ENCODE peak calls at places on chromosomes 1 and 21, in eight cellular contexts. One of them, this sample, is unnamed.
A peak's percentile ranks its signal among the peaks of the same experiment; 100 is the strongest.

GRCh38 chr1:41558761-41559171 is 74.3 kb upstream of the EDN2 start:
- DNase-seq in tibial artery: no peak
- DNase-seq in GM20000: no peak
- DNase-seq in GM13976: no peak
- DNase-seq in uterus: no peak
- DNase-seq in AG04450: no peak
- DNase-seq in neural crest cell: no peak
- DNase-seq in right atrium auricular region: no peak
- DNase-seq in this sample: no peak

GRCh38 chr1:55575571-55576279 is 360.6 kb upstream of the USP24 start:
- DNase-seq in tibial artery: peak; percentile 79
- DNase-seq in GM20000: no peak
- DNase-seq in GM13976: no peak
- DNase-seq in uterus: peak; percentile 68
- DNase-seq in AG04450: no peak
- DNase-seq in neural crest cell: no peak
- DNase-seq in right atrium auricular region: no peak
- DNase-seq in this sample: no peak

GRCh38 chr1:166903232-166903631 is 27.2 kb upstream of the TADA1 start:
- DNase-seq in tibial artery: no peak
- DNase-seq in GM20000: no peak
- DNase-seq in GM13976: no peak
- DNase-seq in uterus: no peak
- DNase-seq in AG04450: no peak
- DNase-seq in neural crest cell: no peak
- DNase-seq in right atrium auricular region: no peak
- DNase-seq in this sample: no peak

GRCh38 chr21:41894922-41895557 is 15.9 kb upstream of the PRDM15 start:
- DNase-seq in tibial artery: no peak
- DNase-seq in GM20000: no peak
- DNase-seq in GM13976: no peak
- DNase-seq in uterus: no peak
- DNase-seq in AG04450: peak; percentile 56
- DNase-seq in neural crest cell: no peak
- DNase-seq in right atrium auricular region: no peak
- DNase-seq in this sample: no peak

GRCh38 chr21:26124421-26124833 is 46.1 kb downstream of the APP start:
- DNase-seq in tibial artery: no peak
- DNase-seq in GM20000: no peak
- DNase-seq in GM13976: no peak
- DNase-seq in uterus: no peak
- DNase-seq in AG04450: no peak
- DNase-seq in neural crest cell: no peak
- DNase-seq in right atrium auricular region: no peak
- DNase-seq in this sample: no peak

GRCh38 chr1:162913345-162913744 is 52.4 kb upstream of the CCDC190 start:
- DNase-seq in tibial artery: no peak
- DNase-seq in GM20000: no peak
- DNase-seq in GM13976: no peak
- DNase-seq in uterus: no peak
- DNase-seq in AG04450: no peak
- DNase-seq in neural crest cell: no peak
- DNase-seq in right atrium auricular region: no peak
- DNase-seq in this sample: no peak

GRCh38 chr1:228207381-228207810 is 448 bp upstream of the OBSCN start:
- DNase-seq in tibial artery: no peak
- DNase-seq in GM20000: no peak
- DNase-seq in GM13976: peak; percentile 12
- DNase-seq in uterus: no peak
- DNase-seq in AG04450: no peak
- DNase-seq in neural crest cell: no peak
- DNase-seq in right atrium auricular region: peak; percentile 46
- DNase-seq in this sample: no peak

GRCh38 chr1:9728451-9729295 is 77.1 kb downstream of the PIK3CD start:
- DNase-seq in tibial artery: no peak
- DNase-seq in GM20000: no peak
- DNase-seq in GM13976: no peak
- DNase-seq in uterus: no peak
- DNase-seq in AG04450: no peak
- DNase-seq in neural crest cell: no peak
- DNase-seq in right atrium auricular region: no peak
- DNase-seq in this sample: no peak

GRCh38 chr1:209576798-209577197 is 6.7 kb upstream of the CAMK1G start:
- DNase-seq in tibial artery: peak; percentile 73
- DNase-seq in GM20000: peak; percentile 83
- DNase-seq in GM13976: peak; percentile 76
- DNase-seq in uterus: peak; percentile 60
- DNase-seq in AG04450: peak; percentile 39
- DNase-seq in neural crest cell: peak; percentile 87
- DNase-seq in right atrium auricular region: peak; percentile 77
- DNase-seq in this sample: peak; percentile 83

GRCh38 chr21:38170283-38170682 is 86.5 kb upstream of the KCNJ15 start:
- DNase-seq in tibial artery: peak; percentile 29
- DNase-seq in GM20000: peak; percentile 21
- DNase-seq in GM13976: no peak
- DNase-seq in uterus: no peak
- DNase-seq in AG04450: no peak
- DNase-seq in neural crest cell: no peak
- DNase-seq in right atrium auricular region: no peak
- DNase-seq in this sample: no peak

GRCh38 chr1:2459757-2460156 is 16.3 kb upstream of the PLCH2 start:
- DNase-seq in tibial artery: no peak
- DNase-seq in GM20000: no peak
- DNase-seq in GM13976: no peak
- DNase-seq in uterus: no peak
- DNase-seq in AG04450: peak; percentile 2
- DNase-seq in neural crest cell: no peak
- DNase-seq in right atrium auricular region: no peak
- DNase-seq in this sample: peak; percentile 76

GRCh38 chr21:19328954-19329353 is 925.4 kb upstream of the TMPRSS15 start:
- DNase-seq in tibial artery: no peak
- DNase-seq in GM20000: no peak
- DNase-seq in GM13976: no peak
- DNase-seq in uterus: no peak
- DNase-seq in AG04450: no peak
- DNase-seq in neural crest cell: no peak
- DNase-seq in right atrium auricular region: no peak
- DNase-seq in this sample: no peak

GRCh38 chr1:161367684-161368398 is at the start of gene CFAP126:
- DNase-seq in tibial artery: peak; percentile 63
- DNase-seq in GM20000: peak; percentile 81
- DNase-seq in GM13976: peak; percentile 84
- DNase-seq in uterus: no peak
- DNase-seq in AG04450: no peak
- DNase-seq in neural crest cell: peak; percentile 19
- DNase-seq in right atrium auricular region: peak; percentile 79
- DNase-seq in this sample: peak; percentile 65

GRCh38 chr1:157992813-157993178 is 649 bp upstream of the KIRREL1 start:
- DNase-seq in tibial artery: no peak
- DNase-seq in GM20000: no peak
- DNase-seq in GM13976: no peak
- DNase-seq in uterus: peak; percentile 53
- DNase-seq in AG04450: no peak
- DNase-seq in neural crest cell: no peak
- DNase-seq in right atrium auricular region: no peak
- DNase-seq in this sample: no peak

GRCh38 chr1:58739851-58740466 is 40.1 kb upstream of the MYSM1 start:
- DNase-seq in tibial artery: no peak
- DNase-seq in GM20000: peak; percentile 61
- DNase-seq in GM13976: peak; percentile 69
- DNase-seq in uterus: no peak
- DNase-seq in AG04450: no peak
- DNase-seq in neural crest cell: peak; percentile 23
- DNase-seq in right atrium auricular region: no peak
- DNase-seq in this sample: no peak

GRCh38 chr1:4025752-4026151 is 125.7 kb upstream of the C1orf174 start:
- DNase-seq in tibial artery: no peak
- DNase-seq in GM20000: no peak
- DNase-seq in GM13976: no peak
- DNase-seq in uterus: no peak
- DNase-seq in AG04450: no peak
- DNase-seq in neural crest cell: no peak
- DNase-seq in right atrium auricular region: no peak
- DNase-seq in this sample: no peak

GRCh38 chr1:245771521-245772281 is 616.9 kb downstream of the KIF26B start:
- DNase-seq in tibial artery: no peak
- DNase-seq in GM20000: no peak
- DNase-seq in GM13976: no peak
- DNase-seq in uterus: no peak
- DNase-seq in AG04450: peak; percentile 82
- DNase-seq in neural crest cell: no peak
- DNase-seq in right atrium auricular region: no peak
- DNase-seq in this sample: no peak

GRCh38 chr21:37087188-37087587 is 14.1 kb downstream of the TTC3 start:
- DNase-seq in tibial artery: no peak
- DNase-seq in GM20000: no peak
- DNase-seq in GM13976: no peak
- DNase-seq in uterus: no peak
- DNase-seq in AG04450: no peak
- DNase-seq in neural crest cell: no peak
- DNase-seq in right atrium auricular region: no peak
- DNase-seq in this sample: no peak

GRCh38 chr1:223462866-223463404 is 69.7 kb downstream of the CCDC185 start:
- DNase-seq in tibial artery: no peak
- DNase-seq in GM20000: no peak
- DNase-seq in GM13976: no peak
- DNase-seq in uterus: no peak
- DNase-seq in AG04450: no peak
- DNase-seq in neural crest cell: no peak
- DNase-seq in right atrium auricular region: no peak
- DNase-seq in this sample: no peak

GRCh38 chr1:81809808-81810207 is 9.1 kb downstream of the ADGRL2 start:
- DNase-seq in tibial artery: no peak
- DNase-seq in GM20000: no peak
- DNase-seq in GM13976: no peak
- DNase-seq in uterus: no peak
- DNase-seq in AG04450: no peak
- DNase-seq in neural crest cell: no peak
- DNase-seq in right atrium auricular region: no peak
- DNase-seq in this sample: no peak

GRCh38 chr21:40797881-40798280 is 49.1 kb downstream of the DSCAM start:
- DNase-seq in tibial artery: no peak
- DNase-seq in GM20000: no peak
- DNase-seq in GM13976: no peak
- DNase-seq in uterus: no peak
- DNase-seq in AG04450: no peak
- DNase-seq in neural crest cell: no peak
- DNase-seq in right atrium auricular region: no peak
- DNase-seq in this sample: no peak

GRCh38 chr1:10724948-10725852 is 71.2 kb downstream of the CASZ1 start:
- DNase-seq in tibial artery: peak; percentile 40
- DNase-seq in GM20000: no peak
- DNase-seq in GM13976: no peak
- DNase-seq in uterus: peak; percentile 60
- DNase-seq in AG04450: no peak
- DNase-seq in neural crest cell: no peak
- DNase-seq in right atrium auricular region: no peak
- DNase-seq in this sample: peak; percentile 75

GRCh38 chr1:64223329-64224151 is 20.1 kb downstream of the UBE2U start:
- DNase-seq in tibial artery: no peak
- DNase-seq in GM20000: peak; percentile 27
- DNase-seq in GM13976: peak; percentile 42
- DNase-seq in uterus: no peak
- DNase-seq in AG04450: peak; percentile 57
- DNase-seq in neural crest cell: no peak
- DNase-seq in right atrium auricular region: no peak
- DNase-seq in this sample: no peak

GRCh38 chr21:19507682-19508260 is 1104.2 kb upstream of the TMPRSS15 start:
- DNase-seq in tibial artery: no peak
- DNase-seq in GM20000: no peak
- DNase-seq in GM13976: no peak
- DNase-seq in uterus: no peak
- DNase-seq in AG04450: no peak
- DNase-seq in neural crest cell: no peak
- DNase-seq in right atrium auricular region: no peak
- DNase-seq in this sample: no peak

GRCh38 chr1:226889616-226890330 is 19.4 kb downstream of the PSEN2 start:
- DNase-seq in tibial artery: no peak
- DNase-seq in GM20000: no peak
- DNase-seq in GM13976: no peak
- DNase-seq in uterus: no peak
- DNase-seq in AG04450: no peak
- DNase-seq in neural crest cell: no peak
- DNase-seq in right atrium auricular region: no peak
- DNase-seq in this sample: no peak

GRCh38 chr1:53266038-53266437 is 27.7 kb upstream of the MAGOH start:
- DNase-seq in tibial artery: no peak
- DNase-seq in GM20000: no peak
- DNase-seq in GM13976: no peak
- DNase-seq in uterus: no peak
- DNase-seq in AG04450: no peak
- DNase-seq in neural crest cell: no peak
- DNase-seq in right atrium auricular region: no peak
- DNase-seq in this sample: no peak
- TF ChIP-seq CTCF in tibial artery: no peak
- TF ChIP-seq CTCF in GM20000: no peak
- TF ChIP-seq CTCF in GM13976: peak; percentile 27
- TF ChIP-seq CTCF in uterus: no peak
- TF ChIP-seq CTCF in AG04450: peak; percentile 32
- TF ChIP-seq CTCF in neural crest cell: peak; percentile 46
- TF ChIP-seq CTCF in right atrium auricular region: no peak
- TF ChIP-seq CTCF in this sample: peak; percentile 7

GRCh38 chr1:187383366-187383765 is 554.6 kb downstream of the PLA2G4A start:
- DNase-seq in tibial artery: no peak
- DNase-seq in GM20000: no peak
- DNase-seq in GM13976: no peak
- DNase-seq in uterus: no peak
- DNase-seq in AG04450: no peak
- DNase-seq in neural crest cell: no peak
- DNase-seq in right atrium auricular region: no peak
- DNase-seq in this sample: no peak
- TF ChIP-seq CTCF in tibial artery: no peak
- TF ChIP-seq CTCF in GM20000: no peak
- TF ChIP-seq CTCF in GM13976: no peak
- TF ChIP-seq CTCF in uterus: no peak
- TF ChIP-seq CTCF in AG04450: no peak
- TF ChIP-seq CTCF in neural crest cell: no peak
- TF ChIP-seq CTCF in right atrium auricular region: no peak
- TF ChIP-seq CTCF in this sample: no peak

GRCh38 chr21:30962013-30962412 is 76.3 kb downstream of the KRTAP19-8 start:
- DNase-seq in tibial artery: no peak
- DNase-seq in GM20000: no peak
- DNase-seq in GM13976: no peak
- DNase-seq in uterus: no peak
- DNase-seq in AG04450: no peak
- DNase-seq in neural crest cell: no peak
- DNase-seq in right atrium auricular region: no peak
- DNase-seq in this sample: no peak
- TF ChIP-seq CTCF in tibial artery: no peak
- TF ChIP-seq CTCF in GM20000: no peak
- TF ChIP-seq CTCF in GM13976: no peak
- TF ChIP-seq CTCF in uterus: no peak
- TF ChIP-seq CTCF in AG04450: no peak
- TF ChIP-seq CTCF in neural crest cell: peak; percentile 42
- TF ChIP-seq CTCF in right atrium auricular region: no peak
- TF ChIP-seq CTCF in this sample: peak; percentile 6

DNA sequence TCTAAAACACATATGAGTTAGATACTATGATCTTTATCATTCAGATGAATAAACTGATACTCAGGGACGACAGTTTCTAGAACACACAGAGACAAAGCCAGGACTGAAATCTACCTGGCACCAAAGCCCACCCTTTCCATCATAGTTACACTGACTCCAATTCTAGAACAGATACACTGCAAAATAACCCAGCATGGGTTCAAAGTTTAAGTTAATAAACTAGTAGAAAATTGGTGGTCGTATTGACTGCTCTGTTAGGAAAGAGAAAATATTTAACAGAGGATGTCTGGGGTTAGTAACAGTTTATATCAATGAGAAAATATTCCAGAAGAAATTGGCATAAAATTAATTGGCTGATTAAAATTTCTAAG is 60.8 kb upstream of the BCL9 start:
- DNase-seq in tibial artery: no peak
- DNase-seq in GM20000: no peak
- DNase-seq in GM13976: no peak
- DNase-seq in uterus: no peak
- DNase-seq in AG04450: no peak
- DNase-seq in neural crest cell: no peak
- DNase-seq in right atrium auricular region: no peak
- DNase-seq in this sample: no peak
- TF ChIP-seq CTCF in tibial artery: no peak
- TF ChIP-seq CTCF in GM20000: no peak
- TF ChIP-seq CTCF in GM13976: no peak
- TF ChIP-seq CTCF in uterus: no peak
- TF ChIP-seq CTCF in AG04450: no peak
- TF ChIP-seq CTCF in neural crest cell: no peak
- TF ChIP-seq CTCF in right atrium auricular region: no peak
- TF ChIP-seq CTCF in this sample: no peak

This sample was measured in right lobe of liver.